ENCODE peak calls at places on chromosomes 11 and 22, in four cellular contexts. H is LNCaP clone FGC, Q is psoas muscle, I is astrocyte of the spinal cord. M is an unnamed sample.

GRCh38 chr11:102807921-102808320 is 10.0 kb upstream of the MMP1 start:
- DNase-seq in H (no peak), Q (no peak), I (peak), M (peak)

GRCh38 chr22:45717787-45718186 is 46.2 kb downstream of the ATXN10 start:
- DNase-seq in I (peak), Q (no peak), H (no peak), M (peak)

GRCh38 chr11:117457835-117458234 is 130.2 kb downstream of the CEP164 start:
- DNase-seq in Q (no peak), H (no peak), I (no peak), M (no peak)

GRCh38 chr11:75341583-75341982 is 9.9 kb downstream of the ARRB1 start:
- DNase-seq in Q (no peak), I (no peak), H (no peak), M (no peak)

GRCh38 chr11:68806931-68807844 is 34.5 kb downstream of the CPT1A start:
- DNase-seq in I (peak), Q (no peak), H (peak), M (peak)

GRCh38 chr11:37718431-37718999 is 1120.5 kb upstream of the RAG2 start:
- DNase-seq in H (no peak), I (no peak), Q (no peak), M (no peak)

GRCh38 chr11:19073454-19074415 is 13.2 kb upstream of the MRGPRX2 start:
- DNase-seq in H (no peak), I (no peak), Q (no peak), M (no peak)

GRCh38 chr22:21646608-21647590 is 4.8 kb downstream of the SDF2L1 start:
- DNase-seq in Q (peak), H (peak), I (peak), M (peak)

GRCh38 chr11:112962854-112963367 is 1.7 kb downstream of the NCAM1 start:
- DNase-seq in H (no peak), I (peak), Q (peak), M (no peak)

GRCh38 chr22:37848587-37849088 is 581 bp upstream of the EIF3L start:
- DNase-seq in Q (no peak), I (peak), H (no peak), M (peak)

DNA sequence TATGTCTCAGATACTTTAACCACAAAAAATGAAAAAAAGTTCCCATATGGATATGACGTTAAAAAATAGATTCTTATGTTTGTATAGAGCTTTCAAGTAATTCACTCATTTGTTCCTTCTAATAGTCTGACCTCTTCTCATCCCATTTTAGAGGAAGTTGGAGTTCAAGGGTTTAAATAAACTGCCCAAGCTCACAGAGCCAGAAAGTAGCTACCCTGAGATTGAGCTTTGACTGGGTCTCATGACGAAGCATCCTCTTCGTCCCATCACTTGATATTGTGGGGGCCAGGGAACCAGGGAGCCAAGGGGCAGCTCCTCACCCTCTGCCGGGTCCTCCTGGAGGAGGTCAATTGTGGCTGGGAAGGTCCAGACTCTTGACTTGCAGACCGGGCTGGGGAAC is 116.4 kb downstream of the CCDC81 start:
- DNase-seq in Q (no peak), I (peak), H (no peak), M (no peak)
- TF ChIP-seq CTCF in Q (no peak), I (no peak), H (no peak), M (no peak)

GRCh38 chr11:3957437-3957836 is 102.0 kb downstream of the STIM1 start:
- DNase-seq in I (no peak), Q (no peak), H (no peak), M (no peak)

GRCh38 chr11:3959918-3960295 is 104.4 kb downstream of the STIM1 start:
- DNase-seq in I (no peak), Q (no peak), H (no peak), M (no peak)

GRCh38 chr11:3956748-3957147 is 101.3 kb downstream of the STIM1 start:
- DNase-seq in Q (no peak), H (no peak), I (no peak), M (no peak)

GRCh38 chr11:3958301-3958700 is 102.8 kb downstream of the STIM1 start:
- DNase-seq in Q (no peak), I (no peak), H (no peak), M (no peak)

GRCh38 chr11:3959015-3959917 is 103.8 kb downstream of the STIM1 start:
- DNase-seq in H (no peak), I (peak), Q (no peak), M (peak)
- H3K4me3 ChIP-seq in H (no peak), I (no peak), Q (no peak), M (no peak)

GRCh38 chr22:35970601-35971417 is 57.8 kb downstream of the RBFOX2 start:
- DNase-seq in Q (no peak), H (no peak), I (no peak), M (no peak)

GRCh38 chr22:35961480-35961902 is 67.1 kb downstream of the RBFOX2 start:
- DNase-seq in Q (peak), I (peak), H (no peak), M (peak)

GRCh38 chr22:35963237-35963810 is 65.3 kb downstream of the RBFOX2 start:
- DNase-seq in H (no peak), I (no peak), Q (no peak), M (no peak)

GRCh38 chr22:35967046-35967397 is 61.6 kb downstream of the RBFOX2 start:
- DNase-seq in Q (no peak), H (no peak), I (no peak), M (no peak)

GRCh38 chr22:35966314-35967045 is 62.1 kb downstream of the RBFOX2 start:
- DNase-seq in H (no peak), I (no peak), Q (no peak), M (peak)
- TF ChIP-seq CTCF in H (no peak), I (no peak), Q (no peak), M (peak)

GRCh38 chr11:76665921-76666351 is 4.6 kb downstream of the LRRC32 start:
- DNase-seq in H (no peak), Q (no peak), I (no peak), M (no peak)

GRCh38 chr11:76666408-76666807 is 4.1 kb downstream of the LRRC32 start:
- DNase-seq in H (no peak), I (peak), Q (peak), M (peak)

GRCh38 chr11:76667856-76668255 is 2.7 kb downstream of the LRRC32 start:
- DNase-seq in I (no peak), H (no peak), Q (no peak), M (no peak)

GRCh38 chr11:76667271-76667818 is 3.2 kb downstream of the LRRC32 start:
- DNase-seq in Q (no peak), H (no peak), I (no peak), M (no peak)

GRCh38 chr11:76666830-76667229 is 3.7 kb downstream of the LRRC32 start:
- DNase-seq in H (no peak), Q (no peak), I (no peak), M (no peak)
- H3K4me3 ChIP-seq in H (no peak), Q (peak), I (no peak), M (no peak)

DNA sequence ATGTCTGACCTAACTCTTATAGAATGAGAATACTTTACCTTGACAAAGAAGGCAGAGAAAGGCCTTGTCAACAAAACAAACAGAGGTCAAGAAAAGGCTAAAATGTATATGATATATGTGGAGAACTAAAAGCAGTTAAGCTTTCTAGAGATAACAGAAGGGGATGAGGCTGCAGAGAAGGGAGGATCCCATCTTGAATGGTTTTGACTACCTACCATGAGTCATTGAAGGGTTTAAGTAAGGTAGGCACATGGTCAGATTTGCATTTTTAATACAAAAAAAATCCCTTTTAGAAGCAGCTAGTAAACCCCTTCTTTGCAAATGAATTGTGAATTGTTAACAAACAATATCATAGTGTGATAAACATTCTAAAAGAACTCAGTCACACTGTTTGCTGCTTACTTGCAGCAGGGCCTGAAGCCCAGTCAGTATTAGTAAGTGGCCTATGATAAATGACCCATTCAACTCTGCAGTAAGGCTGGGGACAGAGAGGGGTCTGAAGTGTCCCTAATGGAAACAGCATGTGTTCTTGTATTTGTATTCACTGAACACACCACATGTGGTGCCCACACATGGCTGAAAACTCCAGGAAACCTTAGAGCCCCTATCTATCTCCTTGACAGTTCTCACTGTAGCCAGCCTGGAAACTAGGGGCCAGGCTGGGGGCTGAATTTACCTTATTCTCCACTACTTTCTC is 328.8 kb upstream of the PITPNB start:
- DNase-seq in Q (no peak), H (no peak), I (no peak), M (no peak)
- TF ChIP-seq CTCF in Q (no peak), H (no peak), I (no peak), M (no peak)

GRCh38 chr11:1868056-1868635 is 15.3 kb downstream of the LSP1 start:
- DNase-seq in I (no peak), Q (no peak), H (no peak), M (no peak)
- H3K4me3 ChIP-seq in I (no peak), Q (peak), H (no peak), M (no peak)

DNA sequence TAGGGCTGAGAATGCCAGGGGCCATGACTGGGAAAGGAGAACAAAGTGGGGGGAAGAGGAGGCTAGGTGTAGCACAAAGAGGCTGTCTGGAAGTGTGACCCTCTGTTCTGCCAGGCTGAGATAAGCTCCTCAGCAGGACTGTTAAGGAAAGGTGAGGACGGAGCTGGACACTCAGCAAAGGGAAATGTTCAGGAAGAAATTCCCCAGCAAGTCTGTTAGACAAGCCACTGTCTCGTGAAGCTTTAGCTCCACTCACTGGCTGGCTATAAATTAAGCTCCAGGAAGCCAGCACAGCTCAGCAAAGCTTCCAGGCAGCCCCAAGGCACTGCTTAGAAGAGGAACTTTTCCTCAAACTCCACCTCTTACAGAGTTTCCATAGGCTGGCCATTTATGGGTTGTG is 181.2 kb upstream of the API5 start:
- DNase-seq in I (no peak), H (peak), Q (no peak), M (no peak)
- TF ChIP-seq CTCF in I (no peak), H (peak), Q (no peak), M (no peak)

DNA sequence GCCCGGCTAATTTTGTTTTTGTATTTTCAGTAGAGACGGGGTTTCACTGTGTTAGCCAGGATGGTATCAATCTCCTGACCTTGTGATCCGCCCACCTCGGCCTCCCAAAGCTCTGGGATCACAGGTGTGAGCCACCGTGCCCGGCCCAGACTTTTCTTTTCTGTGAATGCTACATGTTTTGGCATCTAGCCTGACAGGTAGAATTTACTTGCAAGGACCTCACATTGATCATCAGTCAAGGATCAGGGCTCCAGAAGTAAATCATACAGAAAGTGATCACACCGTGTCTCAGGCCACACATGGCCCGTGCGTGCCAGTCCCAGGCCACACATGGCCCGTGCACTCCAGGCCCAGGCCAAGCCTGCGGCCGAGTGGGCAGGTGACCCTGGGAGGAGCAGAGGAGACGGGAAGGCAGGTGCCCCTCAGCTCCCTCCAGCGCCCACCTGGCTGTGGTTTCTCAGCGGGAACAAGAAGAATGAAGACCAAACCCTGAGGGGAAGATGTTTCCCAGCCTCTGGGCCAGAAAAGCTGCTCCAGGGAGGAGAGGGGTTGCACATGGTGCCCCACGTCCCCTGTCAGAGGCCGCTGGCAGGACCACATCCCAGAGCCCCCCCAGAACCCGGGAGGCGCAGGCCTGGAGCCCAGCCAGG is 76.2 kb downstream of the BRD1 start:
- DNase-seq in H (no peak), I (no peak), Q (no peak), M (no peak)
- H3K4me3 ChIP-seq in H (no peak), I (no peak), Q (no peak), M (no peak)

M was measured in fibroblast of mammary gland.